ENCODE peak calls at places on chromosomes 7 and 10, in eight cellular contexts. T is activated CD4-positive, alpha-beta T cell treated with anti-CD3 and anti-CD28 coated beads for 48 hours; S is stimulated activated CD8-positive, alpha-beta memory T cell treated with anti-CD3 and anti-CD28 coated beads, Interleukin-12 subunit alpha, Interleukin-12 subunit beta, amount 100 ng/mL, for 4 hours; Z is gastrocnemius medialis; C is RCC 7860; O is fibroblast of lung; U is brain microvascular endothelial cell; I is T-cell. N is an unnamed sample.

GRCh38 chr10:86113983-86114382 is 252.6 kb downstream of the GRID1 start:
- DNase-seq in Z (no peak), U (no peak), T (no peak), S (no peak), O (no peak), C (no peak), I (no peak), N (no peak)

GRCh38 chr7:68929712-68930395 is 668.4 kb upstream of the AUTS2 start:
- DNase-seq in U (peak), Z (no peak), T (no peak), S (no peak), C (peak), I (no peak), O (peak), N (no peak)

GRCh38 chr7:2802082-2802481 is 42.0 kb downstream of the GNA12 start:
- DNase-seq in C (no peak), Z (no peak), I (no peak), T (no peak), S (no peak), U (no peak), O (peak), N (no peak)

GRCh38 chr7:46569117-46569433 is 648.0 kb upstream of the IGFBP3 start:
- DNase-seq in T (no peak), O (no peak), C (peak), I (no peak), S (no peak), Z (no peak), U (no peak), N (no peak)

GRCh38 chr7:113764401-113765035 is 154.3 kb downstream of the PPP1R3A start:
- DNase-seq in T (no peak), Z (no peak), C (no peak), O (peak), I (no peak), U (no peak), S (no peak), N (no peak)

GRCh38 chr10:51706225-51706624 is 6.8 kb upstream of the CSTF2T start:
- DNase-seq in Z (peak), U (no peak), T (no peak), S (no peak), O (peak), C (no peak), I (no peak), N (no peak)

GRCh38 chr7:25259487-25260243 is 31.4 kb upstream of the NPVF start:
- DNase-seq in Z (peak), O (peak), I (peak), C (peak), U (peak), T (peak), S (peak), N (peak)

GRCh38 chr7:18890134-18890533 is 227.3 kb downstream of the TWIST1 start:
- DNase-seq in O (peak), Z (no peak), C (peak), I (no peak), U (peak), S (no peak), T (no peak), N (no peak)

GRCh38 chr7:2017914-2018785 is 214.6 kb downstream of the MAD1L1 start:
- DNase-seq in S (no peak), I (no peak), C (no peak), O (no peak), T (no peak), U (no peak), Z (no peak), N (no peak)

GRCh38 chr7:47580175-47580701 is 1.7 kb downstream of the TNS3 start:
- DNase-seq in I (no peak), Z (no peak), S (no peak), C (no peak), T (no peak), U (no peak), O (peak), N (no peak)

GRCh38 chr10:113646337-113647201 is 17.3 kb downstream of the NRAP start:
- DNase-seq in T (no peak), Z (no peak), O (no peak), I (no peak), S (no peak), U (no peak), C (no peak), N (no peak)

GRCh38 chr10:99784025-99784730 is 1.7 kb downstream of the ABCC2 start:
- DNase-seq in U (peak), Z (no peak), O (peak), S (no peak), T (no peak), C (peak), I (no peak), N (no peak)

GRCh38 chr7:47807126-47807525 is 141.1 kb downstream of the PKD1L1 start:
- DNase-seq in S (no peak), C (no peak), Z (no peak), U (no peak), O (no peak), T (no peak), I (no peak), N (no peak)

N was measured in central memory CD4-positive, alpha-beta T cell.